ENCODE peak calls at places on chromosomes 16 and 17, in six cellular contexts. D, O, Y, Q, T and R are unnamed samples.
A peak's percentile ranks its signal among the peaks of the same experiment; 100 is the strongest.

GRCh38 chr17:8494021-8494420 is 58.3 kb downstream of the NDEL1 start:
- DNase-seq in D (peak; percentile 59), O (no peak), Y (no peak), Q (no peak), T (no peak), R (no peak)

GRCh38 chr16:57647136-57647875 is 18.9 kb downstream of the ADGRG1 start:
- DNase-seq in D (no peak), O (no peak), Y (no peak), Q (no peak), T (no peak), R (no peak)

GRCh38 chr17:51651513-51652298 is 391.4 kb downstream of the UTP18 start:
- DNase-seq in D (no peak), O (no peak), Y (no peak), Q (no peak), T (no peak), R (no peak)

GRCh38 chr17:50221500-50222480 is 20.4 kb upstream of the COL1A1 start:
- DNase-seq in D (no peak), O (peak; percentile 58), Y (no peak), Q (peak; percentile 84), T (no peak), R (no peak)

GRCh38 chr16:65833171-65833871 is 533.2 kb upstream of the CDH5 start:
- DNase-seq in D (no peak), O (no peak), Y (no peak), Q (no peak), T (no peak), R (peak; percentile 35)

GRCh38 chr16:66660422-66661209 is 35.9 kb downstream of the CMTM4 start:
- DNase-seq in D (peak; percentile 89), O (peak; percentile 81), Y (peak; percentile 84), Q (peak; percentile 73), T (peak; percentile 60), R (peak; percentile 57)

GRCh38 chr17:49691086-49691676 is 13.3 kb upstream of the SPOP start:
- DNase-seq in D (peak; percentile 59), O (no peak), Y (no peak), Q (peak; percentile 81), T (no peak), R (no peak)

GRCh38 chr17:49725453-49725852 is 17.7 kb upstream of the SLC35B1 start:
- DNase-seq in D (no peak), O (no peak), Y (no peak), Q (no peak), T (no peak), R (no peak)

GRCh38 chr16:20042848-20043247 is 30.8 kb downstream of the GPR139 start:
- DNase-seq in D (no peak), O (no peak), Y (peak; percentile 11), Q (no peak), T (no peak), R (no peak)

GRCh38 chr17:42682400-42683384 is at the start of gene CNTNAP1:
- DNase-seq in D (peak; percentile 93), O (peak; percentile 89), Y (peak; percentile 56), Q (peak; percentile 60), T (peak; percentile 53), R (no peak)

GRCh38 chr17:14921936-14922335 is 343.2 kb downstream of the PMP22 start:
- DNase-seq in D (no peak), O (no peak), Y (no peak), Q (no peak), T (no peak), R (no peak)

GRCh38 chr16:67673712-67674580 is 7.3 kb downstream of the C16orf86 start:
- DNase-seq in D (peak; percentile 93), O (peak; percentile 94), Y (no peak), Q (peak; percentile 74), T (peak; percentile 74), R (no peak)

GRCh38 chr17:58269557-58270291 is 11.0 kb downstream of the MPO start:
- DNase-seq in D (peak; percentile 54), O (no peak), Y (no peak), Q (no peak), T (no peak), R (no peak)

GRCh38 chr17:64183815-64184397 is 54.0 kb upstream of the ERN1 start:
- DNase-seq in D (no peak), O (no peak), Y (no peak), Q (no peak), T (no peak), R (no peak)

GRCh38 chr16:57606847-57607501 is 21.5 kb upstream of the ADGRG1 start:
- DNase-seq in D (peak; percentile 77), O (peak; percentile 74), Y (no peak), Q (no peak), T (no peak), R (no peak)

GRCh38 chr16:53067675-53068074 is 12.9 kb downstream of the CHD9 start:
- DNase-seq in D (no peak), O (no peak), Y (no peak), Q (no peak), T (no peak), R (no peak)

GRCh38 chr16:15946257-15947044 is 3.0 kb upstream of the ABCC1 start:
- DNase-seq in D (no peak), O (no peak), Y (peak; percentile 93), Q (no peak), T (no peak), R (peak; percentile 56)

GRCh38 chr16:15581127-15581815 is 61.7 kb downstream of the MARF1 start:
- DNase-seq in D (no peak), O (no peak), Y (no peak), Q (no peak), T (no peak), R (no peak)

GRCh38 chr16:85004587-85005205 is 6.6 kb downstream of the ZDHHC7 start:
- DNase-seq in D (no peak), O (no peak), Y (peak; percentile 71), Q (no peak), T (no peak), R (peak; percentile 78)

GRCh38 chr16:62225675-62226074 is 189.4 kb upstream of the CDH8 start:
- DNase-seq in D (peak; percentile 91), O (peak; percentile 67), Y (peak; percentile 89), Q (peak; percentile 66), T (peak; percentile 60), R (peak; percentile 15)

GRCh38 chr16:83771306-83771942 is 36.4 kb upstream of the HSBP1 start:
- DNase-seq in D (no peak), O (peak; percentile 82), Y (no peak), Q (peak; percentile 44), T (peak; percentile 78), R (no peak)

GRCh38 chr16:81641403-81642106 is 137.5 kb upstream of the PLCG2 start:
- DNase-seq in D (no peak), O (no peak), Y (no peak), Q (no peak), T (no peak), R (no peak)

GRCh38 chr17:77400445-77400870 is 259.7 kb downstream of the SEC14L1 start:
- DNase-seq in D (no peak), O (peak; percentile 79), Y (no peak), Q (no peak), T (peak; percentile 45), R (no peak)

GRCh38 chr17:72099919-72100318 is 20.9 kb upstream of the SOX9 start:
- DNase-seq in D (no peak), O (no peak), Y (no peak), Q (no peak), T (no peak), R (no peak)

GRCh38 chr16:74304835-74305176 is 8.2 kb downstream of the PSMD7 start:
- DNase-seq in D (no peak), O (no peak), Y (no peak), Q (no peak), T (no peak), R (no peak)

GRCh38 chr17:82913304-82914043 is 73.7 kb upstream of the ZNF750 start:
- DNase-seq in D (no peak), O (peak; percentile 68), Y (peak; percentile 31), Q (no peak), T (no peak), R (no peak)

GRCh38 chr17:82912571-82913089 is 72.8 kb upstream of the ZNF750 start:
- DNase-seq in D (no peak), O (peak; percentile 64), Y (no peak), Q (no peak), T (peak; percentile 44), R (no peak)

GRCh38 chr17:82915697-82916027 is 75.8 kb upstream of the ZNF750 start:
- DNase-seq in D (no peak), O (peak; percentile 50), Y (no peak), Q (no peak), T (no peak), R (no peak)

GRCh38 chr17:82915010-82915696 is 75.3 kb upstream of the ZNF750 start:
- DNase-seq in D (no peak), O (peak; percentile 36), Y (no peak), Q (no peak), T (no peak), R (no peak)

GRCh38 chr17:82914375-82914774 is 74.6 kb upstream of the ZNF750 start:
- DNase-seq in D (no peak), O (peak; percentile 79), Y (no peak), Q (no peak), T (peak; percentile 56), R (no peak)
- TF ChIP-seq CTCF in D (peak; percentile 61), O (peak; percentile 41), Y (no peak), Q (peak; percentile 46), T (peak; percentile 57), R (no peak)

DNA sequence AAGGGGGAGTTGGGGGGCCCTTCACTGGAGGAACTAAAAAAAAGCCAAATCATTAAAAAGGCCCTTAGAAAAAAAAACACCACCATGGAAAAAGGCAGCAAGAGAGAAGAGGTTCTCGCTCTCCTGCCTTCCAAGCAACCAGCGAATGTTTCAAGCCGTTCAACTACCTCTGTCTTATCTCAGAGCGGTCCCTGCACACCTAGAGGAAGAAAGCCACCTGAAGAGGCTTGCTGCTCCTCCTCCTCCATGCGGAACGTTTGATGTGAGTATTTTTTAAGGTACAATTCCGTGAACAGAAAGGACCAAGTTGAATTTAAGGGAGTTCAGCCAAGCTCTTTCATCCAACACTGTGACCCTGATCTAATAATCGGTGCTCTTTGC is 9.2 kb downstream of the NXN start:
- DNase-seq in D (no peak), O (no peak), Y (no peak), Q (no peak), T (no peak), R (no peak)
- H3K4me3 ChIP-seq in D (no peak overlapping the region), O (no peak overlapping the region), Y (no peak overlapping the region), Q (no peak overlapping the region), T (no peak overlapping the region), R (no peak overlapping the region)

DNA sequence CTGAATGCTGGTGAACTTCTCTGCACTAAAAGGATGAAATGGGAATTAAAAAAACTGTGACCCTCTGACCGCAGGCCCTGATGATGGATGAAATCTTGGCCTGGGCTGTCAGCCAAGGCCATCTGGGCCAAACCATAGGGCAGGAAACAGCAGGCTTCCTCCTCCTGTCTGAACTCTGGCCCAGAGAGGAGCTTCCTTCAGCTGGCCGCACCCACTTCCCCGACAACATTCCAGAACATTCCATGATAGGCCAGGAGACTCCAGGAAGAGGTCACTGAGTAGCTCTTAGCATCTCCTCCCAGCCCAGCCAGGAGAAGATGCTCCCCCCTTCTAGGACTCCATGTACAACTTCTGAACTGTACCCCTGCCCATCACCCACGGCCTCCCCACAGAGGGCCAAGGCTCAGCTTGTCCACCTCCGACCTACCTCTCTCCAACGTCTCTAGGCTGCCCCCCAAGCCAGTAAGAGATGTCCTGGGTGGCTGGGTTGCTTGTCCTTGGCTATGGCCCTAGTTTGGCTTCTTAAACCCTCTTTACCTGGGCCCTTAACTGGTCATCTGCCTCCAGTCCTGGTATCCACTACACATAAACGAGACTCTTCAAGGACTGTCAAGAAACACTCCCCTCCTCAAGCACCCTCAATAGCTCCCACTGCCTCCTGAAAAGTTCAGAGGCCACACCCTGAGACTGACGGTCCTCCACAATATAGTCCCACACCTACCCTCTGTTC is 1.7 kb downstream of the RPH3AL start:
- DNase-seq in D (peak; percentile 94), O (peak; percentile 93), Y (peak; percentile 96), Q (peak; percentile 80), T (peak; percentile 83), R (no peak)
- TF ChIP-seq CTCF in D (no peak), O (no peak), Y (no peak), Q (no peak), T (no peak), R (no peak)

GRCh38 chr17:81967533-81968395 is 6.8 kb upstream of the NOTUM start:
- DNase-seq in D (peak; percentile 95), O (peak; percentile 91), Y (peak; percentile 67), Q (peak; percentile 54), T (peak; percentile 83), R (no peak)
- H3K4me3 ChIP-seq in D (no peak overlapping the region), O (no peak overlapping the region), Y (peak overlapping the region; percentile 16), Q (peak overlapping the region; percentile 21), T (peak overlapping the region; percentile 34), R (no peak overlapping the region)